ENCODE peak calls at places on chromosomes 3 and 15, in seven cellular contexts. Z is memory B cell; S is T-helper 17 cell; F is activated T-helper 1 cell treated with anti-CD3 and anti-CD28 coated beads, Interleukin-12 subunit alpha, Interleukin-12 subunit beta, Interleukin-2, Interleukin-4 antibody, amounts not matched to agents 30 ng/mL and 10 ng/mL and 1 ng/mL, durations not matched to agents 14 hours and 24 hours and 36 hours; R is A172; B is stimulated activated CD8-positive, alpha-beta memory T cell treated with anti-CD3 and anti-CD28 coated beads, Interleukin-7, amount 100 ng/mL, for 1 hour; Y is NCI-H2029 treated with DMSO at 0.1 percent for 48 hours. V is an unnamed sample.

GRCh38 chr3:126494204-126494603 is 18.5 kb upstream of the ZXDC start:
- DNase-seq in Z (no peak), R (no peak), F (no peak), S (no peak), Y (no peak), B (no peak), V (no peak)

GRCh38 chr3:73926360-73927202 is 301.8 kb upstream of the PDZRN3 start:
- DNase-seq in Z (no peak), F (no peak), B (no peak), R (no peak), Y (no peak), S (no peak), V (no peak)

GRCh38 chr3:31550452-31551251 is 17.9 kb downstream of the STT3B start:
- DNase-seq in B (no peak), F (no peak), R (peak; percentile 41), Y (peak; percentile 47), S (no peak), Z (no peak), V (no peak)

GRCh38 chr3:63067999-63068645 is 192.9 kb upstream of the CADPS start:
- DNase-seq in F (no peak), S (no peak), Y (no peak), B (no peak), R (peak; percentile 27), Z (no peak), V (no peak)

GRCh38 chr3:139629033-139629432 is 48.7 kb downstream of the NMNAT3 start:
- DNase-seq in B (no peak), S (no peak), R (no peak), F (no peak), Y (no peak), Z (no peak), V (no peak)

GRCh38 chr3:26997226-26997625 is 372.0 kb downstream of the NEK10 start:
- DNase-seq in S (no peak), B (no peak), F (no peak), Y (no peak), Z (no peak), R (no peak), V (no peak)

GRCh38 chr3:161028485-161029018 is 76.6 kb downstream of the B3GALNT1 start:
- DNase-seq in B (no peak), R (no peak), S (no peak), Y (no peak), F (no peak), Z (no peak), V (no peak)

GRCh38 chr15:44729394-44729913 is 6.9 kb upstream of the TRIM69 start:
- DNase-seq in Z (no peak), Y (no peak), B (no peak), F (no peak), R (no peak), S (no peak), V (no peak)

GRCh38 chr15:93476491-93477176 is 387.6 kb upstream of the RGMA start:
- DNase-seq in S (no peak), Z (no peak), R (no peak), B (no peak), F (no peak), Y (no peak), V (no peak)

GRCh38 chr3:123278446-123278845 is 76.7 kb downstream of the SEC22A start:
- DNase-seq in S (no peak), B (no peak), R (no peak), Z (no peak), Y (no peak), F (no peak), V (no peak)

GRCh38 chr15:76996526-76997401 is 1.8 kb downstream of the PSTPIP1 start:
- DNase-seq in Z (no peak), B (peak; percentile 43), S (peak; percentile 38), Y (no peak), F (no peak), R (peak; percentile 47), V (no peak)

GRCh38 chr3:147945968-147946519 is 536.9 kb downstream of the ZIC1 start:
- DNase-seq in Y (peak; percentile 3), F (no peak), Z (no peak), R (peak; percentile 86), S (no peak), B (no peak), V (no peak)

GRCh38 chr15:41494190-41494921 is 682 bp downstream of the ITPKA start:
- DNase-seq in Y (no peak), Z (peak; percentile 58), S (peak; percentile 17), R (no peak), F (no peak), B (no peak), V (no peak)

GRCh38 chr3:131072845-131073244 is 46.2 kb downstream of the NEK11 start:
- DNase-seq in Z (no peak), F (no peak), R (peak; percentile 53), S (no peak), Y (no peak), B (no peak), V (no peak)

GRCh38 chr3:183306798-183307671 is 54.0 kb downstream of the B3GNT5 start:
- DNase-seq in Y (peak; percentile 84), Z (no peak), F (peak; percentile 28), B (peak; percentile 10), R (peak; percentile 81), S (no peak), V (peak; percentile 90)

GRCh38 chr3:125051715-125052581 is 3.8 kb downstream of the HEG1 start:
- DNase-seq in B (peak; percentile 44), F (peak; percentile 66), Z (no peak), R (peak; percentile 80), Y (no peak), S (peak; percentile 77), V (peak; percentile 74)

V was measured in Right ventricle myocardium inferior.